ENCODE peak calls at places on chromosome X, in five cellular contexts. H, E, S, R and Y are unnamed samples.
A peak's percentile ranks its signal among the peaks of the same experiment; 100 is the strongest.

GRCh38 chrX:12138366-12139313 is at the start of gene FRMPD4:
- DNase-seq in H (no peak), E (no peak), S (no peak), R (peak; percentile 61), Y (no peak)

GRCh38 chrX:25941087-25941486 is 197.1 kb upstream of the MAGEB18 start:
- DNase-seq in H (no peak), E (peak; percentile 53), S (no peak), R (no peak), Y (no peak)

GRCh38 chrX:136146614-136147319 is 566 bp upstream of the FHL1 start:
- DNase-seq in H (no peak), E (no peak), S (peak; percentile 53), R (peak; percentile 49), Y (no peak)

GRCh38 chrX:53284684-53285447 is 3.5 kb upstream of the IQSEC2 start:
- DNase-seq in H (no peak), E (no peak), S (peak; percentile 85), R (peak; percentile 66), Y (peak; percentile 66)

GRCh38 chrX:105821471-105822081 is 763 bp upstream of the NRK start:
- DNase-seq in H (no peak), E (no peak), S (no peak), R (peak; percentile 42), Y (peak; percentile 21)

GRCh38 chrX:127128282-127128681 is 308.8 kb downstream of the PRR32 start:
- DNase-seq in H (no peak), E (no peak), S (no peak), R (no peak), Y (no peak)

GRCh38 chrX:10450229-10450958 is 170.0 kb downstream of the MID1 start:
- DNase-seq in H (peak; percentile 63), E (peak; percentile 52), S (no peak), R (no peak), Y (no peak)

GRCh38 chrX:14506866-14507265 is 22.5 kb upstream of the GLRA2 start:
- DNase-seq in H (no peak), E (no peak), S (no peak), R (no peak), Y (no peak)

GRCh38 chrX:80879143-80879542 is 69.5 kb upstream of the BRWD3 start:
- DNase-seq in H (no peak), E (no peak), S (no peak), R (peak; percentile 55), Y (no peak)

GRCh38 chrX:119539872-119540271 is 25.3 kb downstream of the STEEP1 start:
- DNase-seq in H (no peak), E (no peak), S (no peak), R (no peak), Y (no peak)

GRCh38 chrX:11580789-11581188 is 84.9 kb downstream of the ARHGAP6 start:
- DNase-seq in H (no peak), E (no peak), S (no peak), R (no peak), Y (no peak)

GRCh38 chrX:18674417-18674787 is 2.5 kb upstream of the RS1 start:
- DNase-seq in H (no peak), E (no peak), S (peak; percentile 57), R (no peak), Y (peak; percentile 39)

GRCh38 chrX:134603806-134604700 is 54.2 kb downstream of the PLAC1 start:
- DNase-seq in H (peak; percentile 67), E (peak; percentile 88), S (peak; percentile 55), R (no peak), Y (peak; percentile 21)

GRCh38 chrX:132504417-132504816 is 15.6 kb upstream of the MBNL3 start:
- DNase-seq in H (no peak), E (no peak), S (no peak), R (no peak), Y (no peak)

GRCh38 chrX:44898411-44899221 is 25.6 kb downstream of the KDM6A start:
- DNase-seq in H (no peak), E (no peak), S (no peak), R (no peak), Y (no peak)

GRCh38 chrX:25007059-25008053 is 8.4 kb downstream of the ARX start:
- DNase-seq in H (no peak), E (no peak), S (no peak), R (no peak), Y (peak; percentile 48)

GRCh38 chrX:18983711-18984380 is at the start of gene PHKA2:
- DNase-seq in H (no peak), E (peak; percentile 11), S (peak; percentile 77), R (peak; percentile 56), Y (no peak)

GRCh38 chrX:51743179-51743957 is at the start of gene GSPT2:
- DNase-seq in H (peak; percentile 24), E (no peak), S (peak; percentile 74), R (peak; percentile 60), Y (peak; percentile 69)

GRCh38 chrX:19670854-19671620 is 155.7 kb upstream of the MAP3K15 start:
- DNase-seq in H (no peak), E (peak; percentile 42), S (no peak), R (no peak), Y (peak; percentile 39)

GRCh38 chrX:103513067-103513466 is 6.2 kb downstream of the RAB40A start:
- DNase-seq in H (no peak), E (no peak), S (no peak), R (no peak), Y (no peak)

GRCh38 chrX:41661366-41662095 is 27.2 kb upstream of the GPR34 start:
- DNase-seq in H (no peak), E (no peak), S (no peak), R (no peak), Y (no peak)

GRCh38 chrX:13750204-13750603 is 15.7 kb downstream of the OFD1 start:
- DNase-seq in H (no peak), E (no peak), S (no peak), R (peak; percentile 40), Y (no peak)

GRCh38 chrX:37986893-37987292 is 19.5 kb upstream of the SYTL5 start:
- DNase-seq in H (peak; percentile 10), E (peak; percentile 22), S (no peak), R (no peak), Y (no peak)

GRCh38 chrX:17692709-17693346 is 44.5 kb upstream of the SCML1 start:
- DNase-seq in H (no peak), E (no peak), S (peak; percentile 55), R (peak; percentile 45), Y (no peak)

GRCh38 chrX:3697701-3698279 is 15.7 kb downstream of the PRKX start:
- DNase-seq in H (peak; percentile 33), E (no peak), S (no peak), R (no peak), Y (peak; percentile 22)

GRCh38 chrX:45743081-45743533 is 542.4 kb upstream of the DIPK2B start:
- DNase-seq in H (no peak), E (no peak), S (no peak), R (no peak), Y (no peak)

GRCh38 chrX:134691453-134691852 is 33.2 kb upstream of the PLAC1 start:
- DNase-seq in H (no peak), E (no peak), S (no peak), R (no peak), Y (no peak)

GRCh38 chrX:9370888-9371287 is 94.0 kb upstream of the TBL1X start:
- DNase-seq in H (no peak), E (no peak), S (no peak), R (no peak), Y (no peak)

GRCh38 chrX:43822015-43822414 is 60.2 kb downstream of the MAOB start:
- DNase-seq in H (no peak), E (no peak), S (no peak), R (no peak), Y (no peak)

GRCh38 chrX:141375011-141375730 is 132.9 kb upstream of the SPANXC start:
- DNase-seq in H (no peak), E (no peak), S (no peak), R (peak; percentile 23), Y (no peak)

GRCh38 chrX:150364347-150365050 is 1.4 kb downstream of the MAMLD1 start:
- DNase-seq in H (no peak), E (no peak), S (no peak), R (peak; percentile 33), Y (peak; percentile 20)